ENCODE peak calls at places on chromosomes 6 and 20, in seven cellular contexts. R is PC-3, J is OCI-LY7, C is HCT116, L is GM23338, K is hepatocyte, V is SK-N-SH. W is an unnamed sample. For H3K9me2 and H3K4me1, the result is how much of the 10 kb centered on the place peaks cover.

GRCh38 chr6:159106627-159107241 is 61.9 kb upstream of the TAGAP start:
- DNase-seq in R (peak), J (peak), C (peak), L (peak), K (no peak), V (no peak), W (peak)

GRCh38 chr6:166575190-166575589 is 11.3 kb downstream of the RAMACL start:
- DNase-seq in R (no peak), J (no peak), C (no peak), L (no peak), K (no peak), V (no peak), W (peak)

GRCh38 chr20:63060057-63060991 is 53.6 kb upstream of the BHLHE23 start:
- DNase-seq in R (peak), J (no peak), C (no peak), L (no peak), K (no peak), V (peak), W (peak)

GRCh38 chr6:142566628-142567396 is 265.0 kb downstream of the ADGRG6 start:
- DNase-seq in R (peak), J (peak), C (peak), L (peak), K (peak), V (peak), W (peak)

GRCh38 chr20:63112491-63113219 is 103.3 kb downstream of the YTHDF1 start:
- DNase-seq in R (no peak), J (no peak), C (no peak), L (no peak), K (no peak), V (no peak), W (no peak)

GRCh38 chr20:38299963-38300362 is 4.0 kb upstream of the BPI start:
- DNase-seq in R (peak), J (no peak), C (no peak), L (peak), K (no peak), V (no peak), W (no peak)

GRCh38 chr6:82842721-82843120 is 222.9 kb downstream of the UBE3D start:
- DNase-seq in R (no peak), J (no peak), C (no peak), L (no peak), K (no peak), V (no peak), W (peak)

GRCh38 chr6:89977808-89978748 is 83.8 kb downstream of the GJA10 start:
- DNase-seq in R (no peak), J (no peak), C (no peak), L (no peak), K (peak), V (peak), W (peak)

GRCh38 chr6:2980465-2980855 is 9.1 kb upstream of the SERPINB6 start:
- DNase-seq in R (peak), J (no peak), C (no peak), L (no peak), K (no peak), V (no peak), W (no peak)

GRCh38 chr20:55054443-55054842 is 579.0 kb downstream of the DOK5 start:
- DNase-seq in R (no peak), J (no peak), C (no peak), L (no peak), K (no peak), V (no peak), W (no peak)

GRCh38 chr6:54722328-54722727 is 124.2 kb upstream of the FAM83B start:
- DNase-seq in R (no peak), J (no peak), C (no peak), L (no peak), K (no peak), V (no peak), W (peak)

GRCh38 chr6:34195726-34196115 is 41.0 kb upstream of the HMGA1 start:
- DNase-seq in R (no peak), J (no peak), C (no peak), L (no peak), K (no peak), V (no peak), W (no peak)

GRCh38 chr6:101393291-101394251 is at the start of gene GRIK2:
- DNase-seq in R (peak), J (no peak), C (no peak), L (peak), K (peak), V (peak), W (peak)

GRCh38 chr6:136036071-136036380 is 184.5 kb downstream of the PDE7B start:
- DNase-seq in R (no peak), J (no peak), C (no peak), L (no peak), K (no peak), V (no peak), W (no peak)

GRCh38 chr6:168021581-168021980 is 24.1 kb downstream of the KIF25 start:
- DNase-seq in R (no peak), J (no peak), C (no peak), L (no peak), K (no peak), V (no peak), W (no peak)
- H3K9me2 ChIP-seq in R (under half), J (under half), C (under half), L (under half), K (under half), V (under half), W (under half)

DNA sequence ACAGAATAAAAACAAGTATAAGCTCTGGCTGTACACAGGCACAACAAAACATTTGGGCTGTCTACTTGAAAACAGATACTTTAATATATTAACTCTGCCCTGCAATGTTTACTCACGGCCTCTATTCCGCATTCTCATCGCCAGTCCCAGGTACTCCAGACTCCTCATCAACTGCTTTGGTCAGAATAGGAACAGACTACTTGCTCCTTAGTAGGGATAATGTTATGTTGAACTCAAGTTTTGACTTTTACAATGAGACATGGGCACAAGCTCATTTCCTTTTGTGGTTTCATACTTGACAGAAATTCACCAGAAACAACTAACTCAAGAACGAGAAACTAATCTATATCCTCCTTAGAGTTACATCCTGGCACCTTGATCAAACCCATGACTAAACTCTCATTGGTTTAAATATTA is 377.7 kb downstream of the ESR1 start:
- DNase-seq in R (no peak), J (peak), C (no peak), L (no peak), K (no peak), V (no peak), W (no peak)
- TF ChIP-seq EZH2phosphoT487 in R (no peak), J (no peak), C (no peak), L (no peak), K (no peak), V (no peak), W (no peak)

GRCh38 chr20:57695940-57696339 is 13.9 kb downstream of the PMEPA1 start:
- DNase-seq in R (no peak), J (no peak), C (no peak), L (no peak), K (no peak), V (no peak), W (no peak)

GRCh38 chr20:57696401-57696961 is 13.3 kb downstream of the PMEPA1 start:
- DNase-seq in R (no peak), J (no peak), C (no peak), L (no peak), K (no peak), V (no peak), W (no peak)

GRCh38 chr20:57698867-57699275 is 10.9 kb downstream of the PMEPA1 start:
- DNase-seq in R (no peak), J (no peak), C (no peak), L (no peak), K (no peak), V (no peak), W (peak)

GRCh38 chr20:57698191-57698866 is 11.5 kb downstream of the PMEPA1 start:
- DNase-seq in R (peak), J (no peak), C (peak), L (no peak), K (peak), V (peak), W (peak)

DNA sequence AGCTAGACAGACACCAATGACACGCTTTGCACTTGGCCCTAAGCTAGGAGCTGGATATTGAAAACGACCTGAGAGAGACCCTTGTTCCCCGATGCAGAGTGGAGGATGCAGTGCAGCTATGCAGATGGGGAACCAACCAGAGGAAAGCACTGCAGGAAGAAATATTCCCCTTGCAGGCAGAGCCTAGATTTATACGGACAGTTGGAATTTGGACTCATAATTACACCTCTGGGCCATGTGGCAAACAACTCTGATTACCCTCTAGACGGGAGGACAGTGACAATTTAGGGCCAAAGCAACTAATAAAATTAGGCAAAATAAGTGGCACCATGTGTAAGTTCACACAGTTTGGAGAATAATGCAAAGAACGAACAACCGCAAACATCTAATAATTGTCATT is 12.3 kb downstream of the PMEPA1 start:
- DNase-seq in R (no peak), J (no peak), C (no peak), L (no peak), K (no peak), V (no peak), W (no peak)
- H3K4me1 ChIP-seq in R (half or more), J (half or more), C (half or more), L (under half), K (under half), V (half or more), W (under half)

GRCh38 chr6:5590187-5590586 is 328.9 kb downstream of the FARS2 start:
- DNase-seq in R (no peak), J (no peak), C (no peak), L (no peak), K (no peak), V (no peak), W (no peak)
- H3K9me2 ChIP-seq in R (under half), J (under half), C (under half), L (under half), K (under half), V (under half), W (under half)

W was measured in GM23248.